ENCODE peak calls at places on chromosomes 6 and 20, in six cellular contexts. One of them, this sample, is unnamed.

GRCh38 chr20:17210983-17211382 is 15.9 kb upstream of the PCSK2 start:
- DNase-seq in left ventricle myocardium superior: no peak
- DNase-seq in AG08396: no peak
- DNase-seq in effector memory CD4-positive, alpha-beta T cell: no peak
- DNase-seq in progenitor cell of endocrine pancreas: no peak
- DNase-seq in endothelial cell: no peak
- DNase-seq in this sample: no peak

GRCh38 chr6:110620065-110620464 is 143.7 kb upstream of the SLC22A16 start:
- DNase-seq in left ventricle myocardium superior: no peak
- DNase-seq in AG08396: no peak
- DNase-seq in effector memory CD4-positive, alpha-beta T cell: no peak
- DNase-seq in progenitor cell of endocrine pancreas: no peak
- DNase-seq in endothelial cell: no peak
- DNase-seq in this sample: no peak

GRCh38 chr20:45919536-45919933 is 7.6 kb upstream of the PLTP start:
- DNase-seq in left ventricle myocardium superior: peak; percentile 86
- DNase-seq in AG08396: no peak
- DNase-seq in effector memory CD4-positive, alpha-beta T cell: no peak
- DNase-seq in progenitor cell of endocrine pancreas: no peak
- DNase-seq in endothelial cell: no peak
- DNase-seq in this sample: no peak

GRCh38 chr20:37539424-37539823 is 11.7 kb upstream of the BLCAP start:
- DNase-seq in left ventricle myocardium superior: no peak
- DNase-seq in AG08396: no peak
- DNase-seq in effector memory CD4-positive, alpha-beta T cell: no peak
- DNase-seq in progenitor cell of endocrine pancreas: no peak
- DNase-seq in endothelial cell: no peak
- DNase-seq in this sample: no peak

GRCh38 chr20:415820-416322 is 7.8 kb downstream of the RBCK1 start:
- DNase-seq in left ventricle myocardium superior: no peak
- DNase-seq in AG08396: no peak
- DNase-seq in effector memory CD4-positive, alpha-beta T cell: no peak
- DNase-seq in progenitor cell of endocrine pancreas: no peak
- DNase-seq in endothelial cell: no peak
- DNase-seq in this sample: no peak

GRCh38 chr20:37661536-37661935 is 32.3 kb upstream of the CTNNBL1 start:
- DNase-seq in left ventricle myocardium superior: no peak
- DNase-seq in AG08396: no peak
- DNase-seq in effector memory CD4-positive, alpha-beta T cell: no peak
- DNase-seq in progenitor cell of endocrine pancreas: no peak
- DNase-seq in endothelial cell: no peak
- DNase-seq in this sample: no peak

GRCh38 chr6:133410628-133411027 is 169.5 kb downstream of the EYA4 start:
- DNase-seq in left ventricle myocardium superior: no peak
- DNase-seq in AG08396: no peak
- DNase-seq in effector memory CD4-positive, alpha-beta T cell: no peak
- DNase-seq in progenitor cell of endocrine pancreas: no peak
- DNase-seq in endothelial cell: no peak
- DNase-seq in this sample: no peak

GRCh38 chr6:97865612-97866011 is 582.6 kb upstream of the MMS22L start:
- DNase-seq in left ventricle myocardium superior: no peak
- DNase-seq in AG08396: no peak
- DNase-seq in effector memory CD4-positive, alpha-beta T cell: no peak
- DNase-seq in progenitor cell of endocrine pancreas: no peak
- DNase-seq in endothelial cell: no peak
- DNase-seq in this sample: no peak

GRCh38 chr6:113719545-113719944 is 137.6 kb upstream of the MARCKS start:
- DNase-seq in left ventricle myocardium superior: no peak
- DNase-seq in AG08396: peak; percentile 18
- DNase-seq in effector memory CD4-positive, alpha-beta T cell: no peak
- DNase-seq in progenitor cell of endocrine pancreas: no peak
- DNase-seq in endothelial cell: no peak
- DNase-seq in this sample: no peak

GRCh38 chr6:145721144-145721543 is 14.2 kb downstream of the EPM2A start:
- DNase-seq in left ventricle myocardium superior: no peak
- DNase-seq in AG08396: no peak
- DNase-seq in effector memory CD4-positive, alpha-beta T cell: no peak
- DNase-seq in progenitor cell of endocrine pancreas: no peak
- DNase-seq in endothelial cell: no peak
- DNase-seq in this sample: no peak

GRCh38 chr6:127518212-127518709 is 874 bp downstream of the MTCL3 start:
- DNase-seq in left ventricle myocardium superior: no peak
- DNase-seq in AG08396: no peak
- DNase-seq in effector memory CD4-positive, alpha-beta T cell: no peak
- DNase-seq in progenitor cell of endocrine pancreas: no peak
- DNase-seq in endothelial cell: no peak
- DNase-seq in this sample: no peak

GRCh38 chr6:111944541-111944940 is 71.3 kb upstream of the FYN start:
- DNase-seq in left ventricle myocardium superior: no peak
- DNase-seq in AG08396: no peak
- DNase-seq in effector memory CD4-positive, alpha-beta T cell: no peak
- DNase-seq in progenitor cell of endocrine pancreas: no peak
- DNase-seq in endothelial cell: no peak
- DNase-seq in this sample: no peak

GRCh38 chr6:168242111-168242510 is 77.5 kb downstream of the DACT2 start:
- DNase-seq in left ventricle myocardium superior: no peak
- DNase-seq in AG08396: no peak
- DNase-seq in effector memory CD4-positive, alpha-beta T cell: no peak
- DNase-seq in progenitor cell of endocrine pancreas: no peak
- DNase-seq in endothelial cell: no peak
- DNase-seq in this sample: no peak

GRCh38 chr20:361562-361961 is 14.7 kb downstream of the NRSN2 start:
- DNase-seq in left ventricle myocardium superior: no peak
- DNase-seq in AG08396: no peak
- DNase-seq in effector memory CD4-positive, alpha-beta T cell: no peak
- DNase-seq in progenitor cell of endocrine pancreas: no peak
- DNase-seq in endothelial cell: no peak
- DNase-seq in this sample: no peak

GRCh38 chr6:29552512-29553051 is 7.0 kb downstream of the UBD start:
- DNase-seq in left ventricle myocardium superior: no peak
- DNase-seq in AG08396: peak; percentile 85
- DNase-seq in effector memory CD4-positive, alpha-beta T cell: no peak
- DNase-seq in progenitor cell of endocrine pancreas: no peak
- DNase-seq in endothelial cell: no peak
- DNase-seq in this sample: no peak

GRCh38 chr20:36591854-36592641 is 13.5 kb upstream of the RAB5IF start:
- DNase-seq in left ventricle myocardium superior: no peak
- DNase-seq in AG08396: no peak
- DNase-seq in effector memory CD4-positive, alpha-beta T cell: peak; percentile 58
- DNase-seq in progenitor cell of endocrine pancreas: no peak
- DNase-seq in endothelial cell: peak; percentile 43
- DNase-seq in this sample: no peak

GRCh38 chr6:119493980-119494379 is 144.4 kb upstream of the MAN1A1 start:
- DNase-seq in left ventricle myocardium superior: no peak
- DNase-seq in AG08396: no peak
- DNase-seq in effector memory CD4-positive, alpha-beta T cell: no peak
- DNase-seq in progenitor cell of endocrine pancreas: no peak
- DNase-seq in endothelial cell: no peak
- DNase-seq in this sample: no peak

GRCh38 chr6:27650620-27651370 is 177.9 kb upstream of the ZNF184 start:
- DNase-seq in left ventricle myocardium superior: no peak
- DNase-seq in AG08396: peak; percentile 41
- DNase-seq in effector memory CD4-positive, alpha-beta T cell: no peak
- DNase-seq in progenitor cell of endocrine pancreas: peak; percentile 62
- DNase-seq in endothelial cell: peak; percentile 78
- DNase-seq in this sample: peak; percentile 59

GRCh38 chr6:21270501-21271290 is 322.9 kb upstream of the SOX4 start:
- DNase-seq in left ventricle myocardium superior: peak; percentile 25
- DNase-seq in AG08396: no peak
- DNase-seq in effector memory CD4-positive, alpha-beta T cell: no peak
- DNase-seq in progenitor cell of endocrine pancreas: no peak
- DNase-seq in endothelial cell: no peak
- DNase-seq in this sample: no peak

GRCh38 chr20:62046431-62046830 is 19.2 kb downstream of the TAF4 start:
- DNase-seq in left ventricle myocardium superior: no peak
- DNase-seq in AG08396: no peak
- DNase-seq in effector memory CD4-positive, alpha-beta T cell: no peak
- DNase-seq in progenitor cell of endocrine pancreas: no peak
- DNase-seq in endothelial cell: no peak
- DNase-seq in this sample: no peak

GRCh38 chr20:56827763-56828162 is 198.7 kb downstream of the TFAP2C start:
- DNase-seq in left ventricle myocardium superior: no peak
- DNase-seq in AG08396: no peak
- DNase-seq in effector memory CD4-positive, alpha-beta T cell: no peak
- DNase-seq in progenitor cell of endocrine pancreas: no peak
- DNase-seq in endothelial cell: no peak
- DNase-seq in this sample: no peak

GRCh38 chr6:912871-913663 is 220.1 kb upstream of the EXOC2 start:
- DNase-seq in left ventricle myocardium superior: no peak
- DNase-seq in AG08396: peak; percentile 73
- DNase-seq in effector memory CD4-positive, alpha-beta T cell: no peak
- DNase-seq in progenitor cell of endocrine pancreas: no peak
- DNase-seq in endothelial cell: peak; percentile 46
- DNase-seq in this sample: peak; percentile 41

GRCh38 chr20:45067087-45067486 is 33.8 kb downstream of the KCNS1 start:
- DNase-seq in left ventricle myocardium superior: no peak
- DNase-seq in AG08396: no peak
- DNase-seq in effector memory CD4-positive, alpha-beta T cell: no peak
- DNase-seq in progenitor cell of endocrine pancreas: no peak
- DNase-seq in endothelial cell: no peak
- DNase-seq in this sample: no peak

GRCh38 chr6:169081264-169081663 is 172.4 kb downstream of the THBS2 start:
- DNase-seq in left ventricle myocardium superior: no peak
- DNase-seq in AG08396: no peak
- DNase-seq in effector memory CD4-positive, alpha-beta T cell: no peak
- DNase-seq in progenitor cell of endocrine pancreas: no peak
- DNase-seq in endothelial cell: no peak
- DNase-seq in this sample: no peak

GRCh38 chr6:76818451-76818850 is 644.8 kb downstream of the HTR1B start:
- DNase-seq in left ventricle myocardium superior: no peak
- DNase-seq in AG08396: no peak
- DNase-seq in effector memory CD4-positive, alpha-beta T cell: no peak
- DNase-seq in progenitor cell of endocrine pancreas: no peak
- DNase-seq in endothelial cell: no peak
- DNase-seq in this sample: no peak

GRCh38 chr6:2021713-2022125 is 223.7 kb downstream of the GMDS start:
- DNase-seq in left ventricle myocardium superior: peak; percentile 86
- DNase-seq in AG08396: peak; percentile 23
- DNase-seq in effector memory CD4-positive, alpha-beta T cell: no peak
- DNase-seq in progenitor cell of endocrine pancreas: no peak
- DNase-seq in endothelial cell: no peak
- DNase-seq in this sample: no peak

GRCh38 chr6:126444874-126445273 is 105.0 kb downstream of the CENPW start:
- DNase-seq in left ventricle myocardium superior: no peak
- DNase-seq in AG08396: peak; percentile 7
- DNase-seq in effector memory CD4-positive, alpha-beta T cell: no peak
- DNase-seq in progenitor cell of endocrine pancreas: no peak
- DNase-seq in endothelial cell: no peak
- DNase-seq in this sample: no peak

GRCh38 chr6:125745281-125746018 is 4.0 kb upstream of the HEY2 start:
- DNase-seq in left ventricle myocardium superior: peak; percentile 26
- DNase-seq in AG08396: no peak
- DNase-seq in effector memory CD4-positive, alpha-beta T cell: no peak
- DNase-seq in progenitor cell of endocrine pancreas: no peak
- DNase-seq in endothelial cell: no peak
- DNase-seq in this sample: no peak

GRCh38 chr6:43278524-43279078 is 19.5 kb upstream of the SLC22A7 start:
- DNase-seq in left ventricle myocardium superior: no peak
- DNase-seq in AG08396: peak; percentile 71
- DNase-seq in effector memory CD4-positive, alpha-beta T cell: no peak
- DNase-seq in progenitor cell of endocrine pancreas: no peak
- DNase-seq in endothelial cell: no peak
- DNase-seq in this sample: no peak

GRCh38 chr6:165988306-165988756 is 179.3 kb downstream of the TBXT start:
- DNase-seq in left ventricle myocardium superior: no peak
- DNase-seq in AG08396: no peak
- DNase-seq in effector memory CD4-positive, alpha-beta T cell: no peak
- DNase-seq in progenitor cell of endocrine pancreas: no peak
- DNase-seq in endothelial cell: no peak
- DNase-seq in this sample: no peak

GRCh38 chr6:73927421-73927820 is 231.4 kb downstream of the CD109 start:
- DNase-seq in left ventricle myocardium superior: no peak
- DNase-seq in AG08396: no peak
- DNase-seq in effector memory CD4-positive, alpha-beta T cell: no peak
- DNase-seq in progenitor cell of endocrine pancreas: no peak
- DNase-seq in endothelial cell: no peak
- DNase-seq in this sample: no peak

GRCh38 chr20:16400249-16400648 is 173.0 kb downstream of the KIF16B start:
- DNase-seq in left ventricle myocardium superior: no peak
- DNase-seq in AG08396: no peak
- DNase-seq in effector memory CD4-positive, alpha-beta T cell: no peak
- DNase-seq in progenitor cell of endocrine pancreas: no peak
- DNase-seq in endothelial cell: no peak
- DNase-seq in this sample: no peak

This sample was measured in 8988T.